ENCODE peak calls at places on chromosomes 3 and 15, in ten cellular contexts. A is brain microvascular endothelial cell, C is ovary, B is adrenal gland, G is neural crest cell, S is AG09309, T is Calu3, O is K562, L is OCI-LY7, Y is BE2C. D is an unnamed sample.

GRCh38 chr15:99433757-99434211 is 132.0 kb upstream of the MEF2A start:
- DNase-seq in S (no peak), Y (peak), C (peak), L (no peak), B (no peak), O (no peak), T (no peak), G (no peak), A (no peak), D (peak)

GRCh38 chr3:129937717-129938116 is 36.8 kb upstream of the TRH start:
- DNase-seq in Y (no peak), G (no peak), B (no peak), A (no peak), C (no peak), L (no peak), O (no peak), S (no peak), T (no peak), D (no peak)

GRCh38 chr3:165185707-165186327 is 10.4 kb downstream of the SLITRK3 start:
- DNase-seq in Y (peak), S (peak), O (peak), A (peak), T (peak), B (peak), G (peak), L (peak), C (no peak), D (peak)

GRCh38 chr15:88419830-88420229 is 47.4 kb downstream of the MRPL46 start:
- DNase-seq in C (no peak), B (no peak), S (no peak), Y (no peak), O (no peak), L (no peak), G (no peak), A (no peak), T (no peak), D (no peak)

GRCh38 chr3:121096968-121097367 is 189.0 kb downstream of the STXBP5L start:
- DNase-seq in O (no peak), Y (no peak), B (no peak), T (no peak), S (no peak), A (no peak), C (no peak), L (no peak), G (no peak), D (no peak)

GRCh38 chr3:127373701-127374625 is 86.1 kb upstream of the PRR20G start:
- DNase-seq in Y (peak), L (peak), S (no peak), C (no peak), O (peak), A (no peak), T (peak), B (no peak), G (peak), D (no peak)

GRCh38 chr3:63353383-63353782 is 75.3 kb downstream of the SYNPR start:
- DNase-seq in O (no peak), T (no peak), Y (no peak), C (no peak), G (no peak), B (no peak), A (peak), L (no peak), S (no peak), D (no peak)

GRCh38 chr15:78001656-78002055 is 75.9 kb downstream of the TBC1D2B start:
- DNase-seq in T (no peak), L (no peak), Y (no peak), A (no peak), C (no peak), S (no peak), G (no peak), B (no peak), O (no peak), D (no peak)

GRCh38 chr15:25089577-25089976 is 134.8 kb downstream of the SNRPN start:
- DNase-seq in Y (no peak), S (no peak), G (no peak), B (no peak), O (no peak), T (no peak), L (no peak), C (no peak), A (no peak), D (no peak)

GRCh38 chr3:158105124-158105709 is 1.0 kb downstream of the SHOX2 start:
- DNase-seq in O (peak), S (no peak), B (no peak), A (no peak), C (no peak), Y (peak), G (peak), T (peak), L (no peak), D (peak)

DNA sequence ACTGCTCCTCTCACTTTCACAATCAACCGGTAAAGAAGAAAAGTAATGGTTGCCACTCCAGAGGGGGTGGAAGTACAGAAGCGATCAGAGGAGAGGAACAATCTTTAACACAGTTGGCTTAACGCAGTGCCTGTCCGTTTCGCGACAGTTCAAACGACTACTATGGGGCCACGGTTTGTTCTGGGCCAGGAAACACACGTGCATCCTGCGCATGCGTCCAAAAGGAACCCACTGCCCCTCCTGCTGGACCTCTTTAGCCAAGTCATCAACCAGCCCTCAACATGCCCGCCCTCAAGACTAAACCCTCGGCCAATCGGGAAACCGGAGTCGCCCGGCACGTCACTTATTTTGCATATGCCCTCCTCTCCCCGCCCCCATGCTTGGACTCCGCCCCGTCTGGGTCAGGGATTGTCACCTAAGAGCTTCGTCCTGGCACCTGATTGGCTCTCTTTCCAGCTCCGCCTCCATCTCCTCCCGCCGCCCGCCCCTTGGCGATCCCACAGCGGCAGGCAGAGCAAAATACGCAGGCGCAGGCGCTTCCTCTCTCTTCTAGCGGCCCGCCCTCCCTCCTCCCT is 345 bp upstream of the CDV3 start:
- DNase-seq in B (peak), A (peak), G (peak), C (peak), L (peak), T (peak), Y (peak), S (peak), O (peak), D (peak)
- TF ChIP-seq CTCF in B (no peak), A (peak), G (no peak), C (no peak), L (no peak), T (peak), Y (peak), S (no peak), O (no peak), D (no peak)

GRCh38 chr3:65096110-65096509 is 408.3 kb upstream of the ADAMTS9 start:
- DNase-seq in A (no peak), L (no peak), G (no peak), B (no peak), T (no peak), C (no peak), S (no peak), O (no peak), Y (no peak), D (no peak)
- TF ChIP-seq CTCF in A (no peak), L (no peak), G (no peak), B (no peak), T (no peak), C (no peak), S (no peak), O (no peak), Y (no peak), D (no peak)

GRCh38 chr15:42411884-42412283 is 52.6 kb downstream of the CAPN3 start:
- DNase-seq in G (no peak), A (no peak), S (no peak), O (no peak), C (no peak), Y (no peak), B (no peak), L (no peak), T (no peak), D (no peak)

GRCh38 chr15:42405876-42406482 is 46.7 kb downstream of the CAPN3 start:
- DNase-seq in O (no peak), A (no peak), B (no peak), G (no peak), L (no peak), T (no peak), Y (no peak), C (no peak), S (no peak), D (no peak)

GRCh38 chr15:42408178-42408577 is 48.9 kb downstream of the CAPN3 start:
- DNase-seq in T (no peak), O (no peak), A (no peak), S (no peak), G (no peak), Y (no peak), B (no peak), L (no peak), C (no peak), D (no peak)

GRCh38 chr15:42404461-42405235 is 45.3 kb downstream of the CAPN3 start:
- DNase-seq in O (no peak), G (peak), L (no peak), T (no peak), B (no peak), A (no peak), S (no peak), C (no peak), Y (no peak), D (no peak)

DNA sequence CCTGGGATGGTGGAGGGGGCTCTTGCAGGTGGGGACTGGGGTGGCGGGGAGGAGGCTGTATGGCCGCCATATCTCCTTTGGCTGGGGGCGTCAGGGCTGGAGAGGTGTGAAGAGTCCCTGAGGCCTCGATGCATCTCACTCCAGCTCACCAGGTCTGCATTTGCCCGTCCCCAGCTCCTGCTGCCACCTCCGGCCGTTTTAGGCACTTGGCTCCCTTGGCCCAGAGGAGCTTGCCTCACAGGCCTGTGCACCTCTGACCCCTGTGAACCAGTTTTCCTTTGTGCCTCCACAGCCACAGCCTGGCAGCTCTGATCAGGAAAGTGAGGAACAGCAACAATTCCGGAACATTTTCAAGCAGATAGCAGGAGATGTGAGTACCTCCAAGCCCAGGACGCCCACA is 49.7 kb downstream of the CAPN3 start:
- DNase-seq in O (no peak), L (no peak), Y (no peak), S (no peak), A (no peak), B (no peak), C (no peak), G (no peak), T (no peak), D (no peak)
- TF ChIP-seq CTCF in O (no peak), L (no peak), Y (no peak), S (no peak), A (no peak), B (no peak), C (no peak), G (no peak), T (no peak), D (no peak)

GRCh38 chr3:71305246-71306206 is 278.0 kb downstream of the FOXP1 start:
- DNase-seq in A (peak), T (peak), C (no peak), Y (no peak), L (no peak), S (no peak), G (peak), B (no peak), O (no peak), D (no peak)
- TF ChIP-seq CTCF in A (peak), T (no peak), C (no peak), Y (no peak), L (no peak), S (no peak), G (no peak), B (no peak), O (no peak), D (no peak)

DNA sequence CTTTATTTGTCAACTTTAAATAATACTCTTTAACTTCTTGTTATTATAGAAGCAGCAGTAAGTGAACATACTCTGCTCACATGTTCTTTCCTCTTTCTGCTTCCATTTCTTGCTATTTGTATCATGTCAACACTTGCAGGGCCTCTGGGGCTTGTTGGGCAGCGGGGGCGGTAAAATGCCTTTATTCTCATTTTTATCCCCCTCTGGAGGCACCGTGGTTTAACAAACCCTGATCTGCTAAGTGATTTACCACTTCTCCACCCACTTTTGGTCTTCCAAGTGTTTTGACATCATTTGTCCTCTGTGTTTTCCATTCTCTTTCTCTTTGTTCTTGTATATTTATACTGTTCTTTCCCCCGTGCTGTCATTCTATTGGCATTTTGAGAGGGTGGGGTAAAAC is 33.9 kb downstream of the SCN10A start:
- DNase-seq in B (no peak), Y (peak), G (no peak), C (no peak), L (peak), O (no peak), S (no peak), A (no peak), T (peak), D (no peak)
- TF ChIP-seq CTCF in B (no peak), Y (peak), G (no peak), C (no peak), L (peak), O (no peak), S (no peak), A (no peak), T (no peak), D (no peak)

DNA sequence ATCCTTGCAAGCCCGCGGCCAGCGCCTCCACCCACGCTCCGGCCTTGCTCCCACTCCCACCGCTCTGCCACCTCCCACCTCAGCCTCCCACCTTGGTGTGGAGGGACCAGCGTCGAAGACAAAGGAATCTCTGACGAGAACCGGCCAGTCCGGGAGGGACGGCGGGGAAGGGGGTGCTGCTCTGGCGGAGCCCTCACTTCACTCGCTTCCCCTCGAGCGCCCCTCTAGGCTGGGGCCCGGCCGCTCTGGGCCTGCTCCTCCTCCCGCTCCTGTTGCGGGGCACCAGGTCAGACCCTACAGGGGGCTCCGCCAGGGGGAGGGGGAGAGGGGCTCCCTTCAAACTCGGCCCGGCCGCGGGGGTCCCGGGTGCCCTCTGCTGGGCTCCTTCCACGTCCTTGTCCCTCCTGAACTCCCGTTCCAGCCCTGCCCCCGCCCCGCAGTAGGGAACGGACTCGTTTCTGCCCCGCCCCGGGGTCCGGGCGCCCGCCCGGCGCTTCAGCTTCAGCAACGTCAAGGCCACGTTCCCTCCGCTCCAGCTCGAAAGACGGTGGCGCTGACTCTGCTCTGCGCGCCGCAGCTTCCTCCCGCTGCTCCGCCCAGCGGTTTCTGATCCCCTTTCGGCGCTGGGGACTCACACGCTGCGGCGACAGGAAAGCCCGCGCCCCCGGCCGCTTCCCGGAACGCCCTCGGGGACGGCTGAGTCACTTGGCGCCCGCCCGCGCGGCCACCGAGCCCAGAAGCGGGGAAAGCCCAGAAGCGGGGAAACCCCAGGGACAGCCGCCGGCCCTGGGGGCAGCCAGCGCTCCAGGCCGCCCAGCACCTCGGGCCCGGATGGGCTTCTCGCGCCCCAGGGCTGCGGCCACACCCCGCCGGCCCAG is 28.6 kb downstream of the ARHGAP31 start:
- DNase-seq in O (peak), S (no peak), L (peak), Y (peak), G (peak), B (peak), A (peak), T (peak), C (peak), D (peak)
- TF ChIP-seq CTCF in O (no peak), S (peak), L (no peak), Y (peak), G (peak), B (no peak), A (peak), T (no peak), C (no peak), D (no peak)

DNA sequence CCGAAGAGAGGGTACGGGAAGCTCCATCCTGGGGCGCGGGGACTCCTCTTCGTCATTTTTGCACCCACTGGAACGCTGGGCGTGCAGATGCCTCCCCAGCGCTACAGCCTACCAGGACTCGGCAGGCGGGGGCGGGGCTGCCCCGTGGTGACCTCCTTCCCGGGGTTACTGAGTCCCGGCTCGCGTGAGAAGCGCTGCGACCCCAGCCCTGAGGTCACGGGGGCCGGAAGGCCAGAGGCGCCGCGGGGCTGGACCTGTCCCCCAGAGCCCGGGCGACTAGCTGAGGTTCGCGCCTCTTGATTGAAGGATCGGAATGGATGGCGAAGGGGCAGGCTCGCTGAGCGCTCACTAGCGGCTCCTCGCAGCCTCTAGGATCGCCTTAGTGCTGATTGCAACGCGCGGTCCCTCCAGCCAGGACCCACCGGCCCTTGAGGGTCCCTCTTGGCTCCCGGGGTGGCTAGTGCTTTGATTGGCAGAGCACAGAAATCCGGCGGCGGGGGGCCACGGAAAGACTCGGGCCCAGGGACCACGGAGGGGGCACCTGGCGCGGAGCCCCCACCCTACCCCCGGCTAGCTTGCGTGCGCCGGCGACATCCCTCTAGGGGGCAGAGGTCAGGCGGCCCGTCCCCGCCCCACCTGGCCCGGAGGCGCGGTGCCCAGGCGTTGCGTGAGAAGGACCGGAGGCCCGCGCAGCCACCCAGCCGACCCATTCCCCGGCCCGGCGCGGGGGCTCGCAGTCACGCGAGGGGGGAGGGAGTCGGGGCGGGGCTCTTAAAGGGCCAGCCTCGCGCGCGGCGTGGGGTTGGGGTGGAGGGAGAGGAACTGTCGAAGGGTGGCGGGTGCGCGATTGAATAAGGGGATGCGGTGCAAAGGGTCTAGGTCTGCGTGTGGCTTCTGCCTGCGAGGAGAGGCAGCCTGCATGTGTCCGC is 781 bp upstream of the CYP1A1 start:
- DNase-seq in L (no peak), T (peak), Y (peak), A (no peak), C (no peak), G (peak), O (no peak), B (peak), S (no peak), D (peak)
- TF ChIP-seq CTCF in L (no peak), T (no peak), Y (no peak), A (peak), C (no peak), G (no peak), O (no peak), B (no peak), S (no peak), D (no peak)